ENCODE peak calls at places on chromosomes 6 and 20, in ten cellular contexts. One of them, this sample, is unnamed.

GRCh38 chr20:50220093-50220893 is 29.7 kb downstream of the CEBPB start:
- DNase-seq in psoas muscle: no peak
- DNase-seq in adrenal gland: no peak
- DNase-seq in GM10248: no peak
- DNase-seq in IMR-90: no peak
- DNase-seq in GM13976: no peak
- DNase-seq in fibroblast of lung: no peak
- DNase-seq in dorsolateral prefrontal cortex: no peak
- DNase-seq in tibial nerve: no peak
- DNase-seq in lower leg skin: no peak
- DNase-seq in this sample: no peak

GRCh38 chr6:158143700-158144099 is 24.4 kb downstream of the SERAC1 start:
- DNase-seq in psoas muscle: no peak
- DNase-seq in adrenal gland: no peak
- DNase-seq in GM10248: peak
- DNase-seq in IMR-90: peak
- DNase-seq in GM13976: peak
- DNase-seq in fibroblast of lung: no peak
- DNase-seq in dorsolateral prefrontal cortex: no peak
- DNase-seq in tibial nerve: no peak
- DNase-seq in lower leg skin: no peak
- DNase-seq in this sample: peak

GRCh38 chr20:58508762-58509395 is 6.3 kb downstream of the APCDD1L start:
- DNase-seq in psoas muscle: no peak
- DNase-seq in adrenal gland: no peak
- DNase-seq in GM10248: no peak
- DNase-seq in IMR-90: no peak
- DNase-seq in GM13976: no peak
- DNase-seq in fibroblast of lung: no peak
- DNase-seq in dorsolateral prefrontal cortex: no peak
- DNase-seq in tibial nerve: no peak
- DNase-seq in lower leg skin: peak
- DNase-seq in this sample: no peak

GRCh38 chr6:14670806-14671205 is 553.2 kb downstream of the CD83 start:
- DNase-seq in psoas muscle: no peak
- DNase-seq in adrenal gland: no peak
- DNase-seq in GM10248: no peak
- DNase-seq in IMR-90: no peak
- DNase-seq in GM13976: no peak
- DNase-seq in fibroblast of lung: peak
- DNase-seq in dorsolateral prefrontal cortex: no peak
- DNase-seq in tibial nerve: no peak
- DNase-seq in lower leg skin: no peak
- DNase-seq in this sample: no peak

GRCh38 chr6:134002821-134003220 is 49.6 kb downstream of the SLC2A12 start:
- DNase-seq in psoas muscle: no peak
- DNase-seq in adrenal gland: no peak
- DNase-seq in GM10248: no peak
- DNase-seq in IMR-90: peak
- DNase-seq in GM13976: no peak
- DNase-seq in fibroblast of lung: peak
- DNase-seq in dorsolateral prefrontal cortex: no peak
- DNase-seq in tibial nerve: no peak
- DNase-seq in lower leg skin: no peak
- DNase-seq in this sample: no peak

GRCh38 chr6:168884646-168885086 is 369.0 kb downstream of the THBS2 start:
- DNase-seq in psoas muscle: peak
- DNase-seq in adrenal gland: peak
- DNase-seq in GM10248: peak
- DNase-seq in IMR-90: peak
- DNase-seq in GM13976: peak
- DNase-seq in fibroblast of lung: no peak
- DNase-seq in dorsolateral prefrontal cortex: peak
- DNase-seq in tibial nerve: peak
- DNase-seq in lower leg skin: peak
- DNase-seq in this sample: peak

GRCh38 chr6:21360353-21360752 is 233.2 kb upstream of the SOX4 start:
- DNase-seq in psoas muscle: no peak
- DNase-seq in adrenal gland: no peak
- DNase-seq in GM10248: no peak
- DNase-seq in IMR-90: no peak
- DNase-seq in GM13976: no peak
- DNase-seq in fibroblast of lung: no peak
- DNase-seq in dorsolateral prefrontal cortex: no peak
- DNase-seq in tibial nerve: no peak
- DNase-seq in lower leg skin: no peak
- DNase-seq in this sample: no peak

GRCh38 chr20:64033981-64034493 is 1.9 kb upstream of the C20orf204 start:
- DNase-seq in psoas muscle: no peak
- DNase-seq in adrenal gland: no peak
- DNase-seq in GM10248: no peak
- DNase-seq in IMR-90: no peak
- DNase-seq in GM13976: no peak
- DNase-seq in fibroblast of lung: no peak
- DNase-seq in dorsolateral prefrontal cortex: no peak
- DNase-seq in tibial nerve: no peak
- DNase-seq in lower leg skin: no peak
- DNase-seq in this sample: no peak

DNA sequence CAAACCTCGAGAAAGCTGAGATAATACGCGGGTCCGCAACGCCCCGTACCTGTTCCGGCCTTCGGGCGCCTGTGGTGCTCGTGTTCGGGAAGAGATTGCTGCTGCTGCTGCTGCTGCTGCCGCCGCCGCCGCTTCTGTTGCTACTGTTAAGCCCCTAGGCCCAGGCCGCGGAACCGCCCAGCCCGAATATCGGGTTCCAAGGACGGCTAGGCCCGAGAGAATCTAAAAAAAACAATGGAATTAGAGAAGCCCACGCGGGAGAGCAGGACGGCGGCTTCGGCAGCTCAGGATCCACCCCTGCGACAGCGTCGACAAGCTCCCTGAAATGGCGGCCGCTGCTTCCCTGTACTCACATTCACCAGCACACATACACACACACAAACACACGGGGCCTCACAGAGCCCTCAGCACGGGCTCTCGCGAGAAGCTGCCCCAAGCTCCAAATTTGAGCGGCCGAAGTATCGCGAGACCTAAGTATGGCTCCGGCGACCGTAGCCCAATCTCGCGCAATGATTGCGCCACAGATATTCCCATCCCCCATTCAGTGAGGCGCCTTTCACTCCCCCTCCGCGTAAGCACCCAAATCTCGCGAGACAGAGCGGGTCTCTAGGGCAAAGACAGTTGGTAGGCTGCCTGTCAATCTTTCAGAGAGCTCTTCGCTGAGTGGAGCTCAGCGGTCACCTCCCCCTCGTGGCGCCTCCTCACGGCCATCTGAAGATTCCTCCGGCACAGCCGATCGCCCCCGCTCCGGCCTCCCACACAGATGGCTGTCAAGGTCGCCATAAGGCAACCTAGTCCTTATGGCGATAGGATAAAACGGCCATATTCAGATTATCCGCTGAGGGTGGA is at the start of gene RBM39:
- DNase-seq in psoas muscle: peak
- DNase-seq in adrenal gland: peak
- DNase-seq in GM10248: peak
- DNase-seq in IMR-90: peak
- DNase-seq in GM13976: peak
- DNase-seq in fibroblast of lung: peak
- DNase-seq in dorsolateral prefrontal cortex: peak
- DNase-seq in tibial nerve: peak
- DNase-seq in lower leg skin: peak
- DNase-seq in this sample: peak
- TF ChIP-seq CTCF in psoas muscle: peak
- TF ChIP-seq CTCF in adrenal gland: peak
- TF ChIP-seq CTCF in GM10248: peak
- TF ChIP-seq CTCF in IMR-90: peak
- TF ChIP-seq CTCF in GM13976: peak
- TF ChIP-seq CTCF in fibroblast of lung: peak
- TF ChIP-seq CTCF in dorsolateral prefrontal cortex: peak
- TF ChIP-seq CTCF in tibial nerve: peak
- TF ChIP-seq CTCF in lower leg skin: peak
- TF ChIP-seq CTCF in this sample: peak

DNA sequence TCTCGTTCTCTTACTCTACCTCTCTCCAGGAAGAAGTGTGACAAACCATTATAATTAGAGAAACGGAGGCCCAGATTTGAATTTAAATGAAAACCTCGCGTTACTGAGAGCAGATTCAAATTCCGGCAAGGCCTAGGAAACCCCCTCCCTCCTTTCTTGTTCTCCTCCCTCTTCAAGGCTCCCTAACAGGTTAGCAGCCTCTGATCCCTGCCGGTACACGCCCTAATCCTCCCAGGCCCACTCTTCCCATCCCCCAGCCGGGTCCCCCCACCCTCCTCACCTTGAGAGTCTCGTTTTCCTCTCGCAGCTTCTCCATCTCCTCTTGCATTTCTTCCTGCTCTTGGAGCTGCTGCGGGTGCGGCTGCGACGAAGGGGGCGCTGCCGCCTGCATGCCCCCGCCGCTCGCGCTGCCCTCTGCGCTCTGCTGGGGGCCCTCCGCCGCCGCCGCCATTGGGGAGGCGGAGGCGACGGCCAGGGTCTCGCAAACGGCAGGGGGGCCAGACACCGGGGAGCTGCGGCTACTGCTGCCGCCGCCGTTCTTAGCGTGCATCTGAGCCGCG is 3.8 kb downstream of the MTCL3 start:
- DNase-seq in psoas muscle: no peak
- DNase-seq in adrenal gland: no peak
- DNase-seq in GM10248: peak
- DNase-seq in IMR-90: no peak
- DNase-seq in GM13976: peak
- DNase-seq in fibroblast of lung: no peak
- DNase-seq in dorsolateral prefrontal cortex: peak
- DNase-seq in tibial nerve: no peak
- DNase-seq in lower leg skin: peak
- DNase-seq in this sample: no peak
- TF ChIP-seq CTCF in psoas muscle: no peak
- TF ChIP-seq CTCF in adrenal gland: no peak
- TF ChIP-seq CTCF in GM10248: no peak
- TF ChIP-seq CTCF in IMR-90: peak
- TF ChIP-seq CTCF in GM13976: no peak
- TF ChIP-seq CTCF in fibroblast of lung: peak
- TF ChIP-seq CTCF in dorsolateral prefrontal cortex: no peak
- TF ChIP-seq CTCF in tibial nerve: no peak
- TF ChIP-seq CTCF in lower leg skin: no peak
- TF ChIP-seq CTCF in this sample: no peak

GRCh38 chr6:160160929-160161646 is 39.5 kb downstream of the SLC22A1 start:
- DNase-seq in psoas muscle: no peak
- DNase-seq in adrenal gland: no peak
- DNase-seq in GM10248: no peak
- DNase-seq in IMR-90: no peak
- DNase-seq in GM13976: no peak
- DNase-seq in fibroblast of lung: no peak
- DNase-seq in dorsolateral prefrontal cortex: no peak
- DNase-seq in tibial nerve: no peak
- DNase-seq in lower leg skin: no peak
- DNase-seq in this sample: no peak

GRCh38 chr6:160163425-160163824 is 41.8 kb downstream of the SLC22A1 start:
- DNase-seq in psoas muscle: no peak
- DNase-seq in adrenal gland: no peak
- DNase-seq in GM10248: no peak
- DNase-seq in IMR-90: no peak
- DNase-seq in GM13976: no peak
- DNase-seq in fibroblast of lung: no peak
- DNase-seq in dorsolateral prefrontal cortex: no peak
- DNase-seq in tibial nerve: no peak
- DNase-seq in lower leg skin: no peak
- DNase-seq in this sample: no peak

GRCh38 chr6:160161647-160161986 is 40.0 kb downstream of the SLC22A1 start:
- DNase-seq in psoas muscle: no peak
- DNase-seq in adrenal gland: no peak
- DNase-seq in GM10248: no peak
- DNase-seq in IMR-90: no peak
- DNase-seq in GM13976: no peak
- DNase-seq in fibroblast of lung: no peak
- DNase-seq in dorsolateral prefrontal cortex: no peak
- DNase-seq in tibial nerve: no peak
- DNase-seq in lower leg skin: no peak
- DNase-seq in this sample: no peak

GRCh38 chr6:160162167-160162566 is 40.6 kb downstream of the SLC22A1 start:
- DNase-seq in psoas muscle: no peak
- DNase-seq in adrenal gland: no peak
- DNase-seq in GM10248: no peak
- DNase-seq in IMR-90: no peak
- DNase-seq in GM13976: no peak
- DNase-seq in fibroblast of lung: no peak
- DNase-seq in dorsolateral prefrontal cortex: no peak
- DNase-seq in tibial nerve: no peak
- DNase-seq in lower leg skin: no peak
- DNase-seq in this sample: no peak

DNA sequence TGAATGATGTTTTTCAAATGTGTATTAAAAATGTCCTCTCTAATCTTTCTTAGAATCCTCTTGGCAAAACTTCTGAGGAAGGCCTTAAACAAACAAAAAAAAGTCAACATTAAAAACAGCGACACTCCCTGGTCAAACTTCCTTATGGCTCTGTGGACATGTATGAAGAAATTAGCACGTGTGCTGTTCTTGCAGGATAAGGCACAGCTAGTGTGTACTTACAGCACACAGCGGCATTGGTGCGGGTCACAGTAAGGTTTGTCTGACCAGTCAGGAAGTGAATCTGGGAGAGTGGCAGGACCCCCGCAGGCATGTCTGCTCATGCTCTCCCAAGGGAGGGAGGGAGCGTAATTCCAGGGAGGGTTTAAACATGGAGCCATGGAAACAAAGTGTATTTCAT is 38.8 kb downstream of the SLC22A1 start:
- DNase-seq in psoas muscle: no peak
- DNase-seq in adrenal gland: no peak
- DNase-seq in GM10248: no peak
- DNase-seq in IMR-90: peak
- DNase-seq in GM13976: no peak
- DNase-seq in fibroblast of lung: no peak
- DNase-seq in dorsolateral prefrontal cortex: no peak
- DNase-seq in tibial nerve: no peak
- DNase-seq in lower leg skin: no peak
- DNase-seq in this sample: no peak
- TF ChIP-seq CTCF in psoas muscle: no peak
- TF ChIP-seq CTCF in adrenal gland: peak
- TF ChIP-seq CTCF in GM10248: no peak
- TF ChIP-seq CTCF in IMR-90: peak
- TF ChIP-seq CTCF in GM13976: no peak
- TF ChIP-seq CTCF in fibroblast of lung: no peak
- TF ChIP-seq CTCF in dorsolateral prefrontal cortex: no peak
- TF ChIP-seq CTCF in tibial nerve: no peak
- TF ChIP-seq CTCF in lower leg skin: no peak
- TF ChIP-seq CTCF in this sample: no peak

GRCh38 chr20:1783245-1783644 is 112.0 kb upstream of the SIRPA start:
- DNase-seq in psoas muscle: no peak
- DNase-seq in adrenal gland: no peak
- DNase-seq in GM10248: no peak
- DNase-seq in IMR-90: no peak
- DNase-seq in GM13976: no peak
- DNase-seq in fibroblast of lung: no peak
- DNase-seq in dorsolateral prefrontal cortex: no peak
- DNase-seq in tibial nerve: no peak
- DNase-seq in lower leg skin: no peak
- DNase-seq in this sample: no peak

GRCh38 chr20:1786496-1786895 is 108.7 kb upstream of the SIRPA start:
- DNase-seq in psoas muscle: no peak
- DNase-seq in adrenal gland: no peak
- DNase-seq in GM10248: no peak
- DNase-seq in IMR-90: no peak
- DNase-seq in GM13976: no peak
- DNase-seq in fibroblast of lung: no peak
- DNase-seq in dorsolateral prefrontal cortex: no peak
- DNase-seq in tibial nerve: no peak
- DNase-seq in lower leg skin: no peak
- DNase-seq in this sample: no peak

GRCh38 chr20:1784586-1784985 is 110.6 kb upstream of the SIRPA start:
- DNase-seq in psoas muscle: no peak
- DNase-seq in adrenal gland: no peak
- DNase-seq in GM10248: no peak
- DNase-seq in IMR-90: no peak
- DNase-seq in GM13976: no peak
- DNase-seq in fibroblast of lung: no peak
- DNase-seq in dorsolateral prefrontal cortex: no peak
- DNase-seq in tibial nerve: no peak
- DNase-seq in lower leg skin: no peak
- DNase-seq in this sample: no peak

GRCh38 chr20:1788039-1788438 is 107.2 kb upstream of the SIRPA start:
- DNase-seq in psoas muscle: no peak
- DNase-seq in adrenal gland: no peak
- DNase-seq in GM10248: no peak
- DNase-seq in IMR-90: no peak
- DNase-seq in GM13976: no peak
- DNase-seq in fibroblast of lung: no peak
- DNase-seq in dorsolateral prefrontal cortex: no peak
- DNase-seq in tibial nerve: no peak
- DNase-seq in lower leg skin: no peak
- DNase-seq in this sample: no peak

DNA sequence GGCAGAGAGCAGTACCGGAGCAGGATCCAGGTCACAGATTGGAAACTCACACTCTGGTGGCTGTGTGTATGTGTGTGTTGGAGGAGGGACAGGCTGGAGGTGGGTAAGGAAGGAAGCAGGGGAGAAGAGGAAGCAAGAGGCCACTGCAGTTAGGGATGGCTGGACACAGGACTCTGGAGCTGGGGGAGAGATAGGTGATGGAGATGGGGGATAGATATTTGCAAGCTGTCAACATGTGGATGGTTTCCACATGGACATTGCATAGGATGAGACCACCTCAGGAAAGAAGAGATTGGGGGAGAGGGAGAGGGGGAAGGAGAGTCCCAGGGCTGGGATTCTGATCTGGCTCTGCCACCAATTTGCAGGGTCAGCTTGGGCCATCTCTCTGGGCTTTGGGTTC is 109.1 kb upstream of the SIRPA start:
- DNase-seq in psoas muscle: no peak
- DNase-seq in adrenal gland: no peak
- DNase-seq in GM10248: no peak
- DNase-seq in IMR-90: no peak
- DNase-seq in GM13976: no peak
- DNase-seq in fibroblast of lung: no peak
- DNase-seq in dorsolateral prefrontal cortex: no peak
- DNase-seq in tibial nerve: no peak
- DNase-seq in lower leg skin: no peak
- DNase-seq in this sample: no peak
- TF ChIP-seq CTCF in psoas muscle: no peak
- TF ChIP-seq CTCF in adrenal gland: no peak
- TF ChIP-seq CTCF in GM10248: no peak
- TF ChIP-seq CTCF in IMR-90: no peak
- TF ChIP-seq CTCF in GM13976: no peak
- TF ChIP-seq CTCF in fibroblast of lung: no peak
- TF ChIP-seq CTCF in dorsolateral prefrontal cortex: no peak
- TF ChIP-seq CTCF in tibial nerve: no peak
- TF ChIP-seq CTCF in lower leg skin: no peak
- TF ChIP-seq CTCF in this sample: no peak

This sample was measured in AG10803.